ENCODE peak calls at places on chromosome 2, in seven cellular contexts. One of them, this sample, is unnamed.

GRCh38 chr2:64277101-64277849 is 133.1 kb upstream of the PELI1 start:
- DNase-seq in transverse colon: no peak
- DNase-seq in pancreas: no peak
- DNase-seq in endothelial cell of umbilical vein: no peak
- DNase-seq in fibroblast of lung: peak
- DNase-seq in tibial nerve: no peak
- DNase-seq in heart left ventricle: no peak
- DNase-seq in this sample: no peak

GRCh38 chr2:7012141-7012809 is 95.1 kb downstream of the RNF144A start:
- DNase-seq in tibial nerve: no peak
- DNase-seq in fibroblast of lung: peak
- DNase-seq in endothelial cell of umbilical vein: no peak
- DNase-seq in transverse colon: no peak
- DNase-seq in heart left ventricle: no peak
- DNase-seq in pancreas: no peak
- DNase-seq in this sample: no peak

GRCh38 chr2:151922845-151923666 is 94.8 kb upstream of the ARL5A start:
- DNase-seq in heart left ventricle: peak
- DNase-seq in transverse colon: peak
- DNase-seq in fibroblast of lung: no peak
- DNase-seq in pancreas: no peak
- DNase-seq in endothelial cell of umbilical vein: peak
- DNase-seq in tibial nerve: peak
- DNase-seq in this sample: peak

GRCh38 chr2:74744731-74745505 is 89.0 kb upstream of the HK2 start:
- DNase-seq in heart left ventricle: no peak
- DNase-seq in endothelial cell of umbilical vein: no peak
- DNase-seq in tibial nerve: no peak
- DNase-seq in transverse colon: no peak
- DNase-seq in pancreas: no peak
- DNase-seq in fibroblast of lung: no peak
- DNase-seq in this sample: no peak

GRCh38 chr2:232929303-232930123 is 59.4 kb downstream of the SNORC start:
- DNase-seq in transverse colon: no peak
- DNase-seq in heart left ventricle: no peak
- DNase-seq in fibroblast of lung: no peak
- DNase-seq in tibial nerve: no peak
- DNase-seq in pancreas: no peak
- DNase-seq in endothelial cell of umbilical vein: no peak
- DNase-seq in this sample: no peak

GRCh38 chr2:136319651-136320050 is 201.7 kb upstream of the CXCR4 start:
- DNase-seq in tibial nerve: no peak
- DNase-seq in heart left ventricle: no peak
- DNase-seq in fibroblast of lung: no peak
- DNase-seq in pancreas: no peak
- DNase-seq in transverse colon: no peak
- DNase-seq in endothelial cell of umbilical vein: no peak
- DNase-seq in this sample: no peak

GRCh38 chr2:44137048-44137447 is 31.6 kb upstream of the PPM1B start:
- DNase-seq in tibial nerve: no peak
- DNase-seq in pancreas: no peak
- DNase-seq in endothelial cell of umbilical vein: no peak
- DNase-seq in fibroblast of lung: no peak
- DNase-seq in transverse colon: no peak
- DNase-seq in heart left ventricle: no peak
- DNase-seq in this sample: no peak

GRCh38 chr2:16553222-16553621 is 112.4 kb downstream of the CYRIA start:
- DNase-seq in tibial nerve: peak
- DNase-seq in pancreas: no peak
- DNase-seq in endothelial cell of umbilical vein: peak
- DNase-seq in fibroblast of lung: peak
- DNase-seq in transverse colon: peak
- DNase-seq in heart left ventricle: no peak
- DNase-seq in this sample: peak

GRCh38 chr2:198017068-198017467 is 212.7 kb downstream of the PLCL1 start:
- DNase-seq in fibroblast of lung: no peak
- DNase-seq in pancreas: no peak
- DNase-seq in endothelial cell of umbilical vein: peak
- DNase-seq in heart left ventricle: no peak
- DNase-seq in tibial nerve: no peak
- DNase-seq in transverse colon: no peak
- DNase-seq in this sample: no peak
- H3K27ac ChIP-seq in fibroblast of lung: no peak
- H3K27ac ChIP-seq in pancreas: no peak
- H3K27ac ChIP-seq in endothelial cell of umbilical vein: no peak
- H3K27ac ChIP-seq in heart left ventricle: no peak
- H3K27ac ChIP-seq in tibial nerve: no peak
- H3K27ac ChIP-seq in transverse colon: no peak
- H3K27ac ChIP-seq in this sample: no peak

DNA sequence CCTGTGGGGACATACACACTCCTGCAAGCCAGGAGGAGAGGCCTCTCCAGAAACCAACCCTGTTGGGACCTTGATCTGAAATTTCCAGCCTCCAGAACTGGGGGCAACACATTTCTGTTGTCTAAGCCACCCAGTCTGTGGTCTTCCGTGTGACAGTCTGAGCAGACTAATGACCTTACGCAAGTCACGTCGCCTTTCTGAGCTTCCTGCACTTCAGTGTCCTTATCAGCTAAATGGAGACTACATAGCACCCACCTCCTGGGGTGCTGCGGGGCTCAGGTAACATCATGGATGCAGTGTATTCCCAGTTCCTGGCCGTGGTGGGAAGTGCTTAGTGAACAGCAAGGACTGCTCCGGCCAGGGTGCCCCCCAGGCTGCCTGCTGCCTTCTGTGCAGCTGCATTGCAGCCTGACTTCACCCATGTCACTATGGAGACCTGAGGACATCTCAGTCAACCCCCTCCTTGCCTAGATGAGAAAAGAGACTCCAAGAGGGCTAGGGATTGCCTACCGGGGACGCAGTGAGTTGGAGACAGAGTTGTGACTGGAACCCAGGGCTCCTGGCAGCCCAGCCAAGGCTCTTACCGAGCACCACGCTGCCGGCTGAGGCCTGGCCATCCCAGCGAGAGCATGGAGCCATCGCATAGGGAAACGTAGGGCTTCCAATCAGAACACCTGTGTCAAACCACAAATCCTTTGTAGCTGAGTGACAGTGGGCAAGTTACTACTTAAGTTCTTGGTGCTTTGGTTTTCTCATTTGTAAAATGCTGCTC is 61.3 kb upstream of the FZD5 start:
- DNase-seq in fibroblast of lung: no peak
- DNase-seq in tibial nerve: no peak
- DNase-seq in pancreas: no peak
- DNase-seq in heart left ventricle: no peak
- DNase-seq in endothelial cell of umbilical vein: no peak
- DNase-seq in transverse colon: no peak
- DNase-seq in this sample: no peak
- H3K27ac ChIP-seq in fibroblast of lung: no peak
- H3K27ac ChIP-seq in tibial nerve: no peak
- H3K27ac ChIP-seq in pancreas: no peak
- H3K27ac ChIP-seq in heart left ventricle: no peak
- H3K27ac ChIP-seq in endothelial cell of umbilical vein: no peak
- H3K27ac ChIP-seq in transverse colon: peak
- H3K27ac ChIP-seq in this sample: no peak

GRCh38 chr2:42961385-42961800 is 169.0 kb upstream of the HAAO start:
- DNase-seq in endothelial cell of umbilical vein: peak
- DNase-seq in transverse colon: no peak
- DNase-seq in fibroblast of lung: peak
- DNase-seq in pancreas: no peak
- DNase-seq in tibial nerve: peak
- DNase-seq in heart left ventricle: peak
- DNase-seq in this sample: no peak
- H3K27ac ChIP-seq in endothelial cell of umbilical vein: peak
- H3K27ac ChIP-seq in transverse colon: peak
- H3K27ac ChIP-seq in fibroblast of lung: peak
- H3K27ac ChIP-seq in pancreas: no peak
- H3K27ac ChIP-seq in tibial nerve: peak
- H3K27ac ChIP-seq in heart left ventricle: peak
- H3K27ac ChIP-seq in this sample: peak

GRCh38 chr2:207086136-207086535 is 79.6 kb downstream of the KLF7 start:
- DNase-seq in endothelial cell of umbilical vein: no peak
- DNase-seq in heart left ventricle: peak
- DNase-seq in transverse colon: no peak
- DNase-seq in fibroblast of lung: no peak
- DNase-seq in tibial nerve: no peak
- DNase-seq in pancreas: no peak
- DNase-seq in this sample: no peak
- H3K27ac ChIP-seq in endothelial cell of umbilical vein: no peak
- H3K27ac ChIP-seq in heart left ventricle: peak
- H3K27ac ChIP-seq in transverse colon: no peak
- H3K27ac ChIP-seq in fibroblast of lung: no peak
- H3K27ac ChIP-seq in tibial nerve: no peak
- H3K27ac ChIP-seq in pancreas: no peak
- H3K27ac ChIP-seq in this sample: no peak

DNA sequence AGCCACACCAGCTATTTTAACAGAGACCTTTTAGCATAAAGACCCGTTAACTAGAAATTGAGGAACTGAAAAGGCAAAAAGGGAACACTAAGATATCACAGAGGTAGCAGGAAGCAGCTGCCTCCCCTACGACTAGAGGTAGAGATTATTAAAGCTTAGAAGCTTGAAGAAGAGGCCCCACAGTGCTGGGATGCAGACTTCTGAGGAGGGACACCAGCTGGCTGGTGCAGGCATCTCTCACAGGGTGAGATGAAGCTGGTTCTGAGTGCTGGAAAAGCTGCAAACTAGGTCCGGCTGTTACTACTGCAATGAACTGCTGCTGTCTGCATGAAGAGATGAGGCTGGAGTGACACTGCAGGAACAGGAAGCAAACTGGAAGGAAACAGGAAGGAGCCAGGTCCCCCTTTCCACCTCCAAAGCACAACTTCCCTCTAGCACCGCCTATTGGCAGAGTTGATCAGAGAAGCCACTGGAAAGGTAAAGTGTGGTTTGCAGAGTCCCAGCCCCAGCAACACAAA is 61.2 kb upstream of the MRPS9 start:
- DNase-seq in fibroblast of lung: no peak
- DNase-seq in pancreas: no peak
- DNase-seq in heart left ventricle: no peak
- DNase-seq in tibial nerve: no peak
- DNase-seq in transverse colon: peak
- DNase-seq in endothelial cell of umbilical vein: no peak
- DNase-seq in this sample: no peak
- H3K27ac ChIP-seq in fibroblast of lung: no peak
- H3K27ac ChIP-seq in pancreas: no peak
- H3K27ac ChIP-seq in heart left ventricle: no peak
- H3K27ac ChIP-seq in tibial nerve: no peak
- H3K27ac ChIP-seq in transverse colon: no peak
- H3K27ac ChIP-seq in endothelial cell of umbilical vein: no peak
- H3K27ac ChIP-seq in this sample: no peak

DNA sequence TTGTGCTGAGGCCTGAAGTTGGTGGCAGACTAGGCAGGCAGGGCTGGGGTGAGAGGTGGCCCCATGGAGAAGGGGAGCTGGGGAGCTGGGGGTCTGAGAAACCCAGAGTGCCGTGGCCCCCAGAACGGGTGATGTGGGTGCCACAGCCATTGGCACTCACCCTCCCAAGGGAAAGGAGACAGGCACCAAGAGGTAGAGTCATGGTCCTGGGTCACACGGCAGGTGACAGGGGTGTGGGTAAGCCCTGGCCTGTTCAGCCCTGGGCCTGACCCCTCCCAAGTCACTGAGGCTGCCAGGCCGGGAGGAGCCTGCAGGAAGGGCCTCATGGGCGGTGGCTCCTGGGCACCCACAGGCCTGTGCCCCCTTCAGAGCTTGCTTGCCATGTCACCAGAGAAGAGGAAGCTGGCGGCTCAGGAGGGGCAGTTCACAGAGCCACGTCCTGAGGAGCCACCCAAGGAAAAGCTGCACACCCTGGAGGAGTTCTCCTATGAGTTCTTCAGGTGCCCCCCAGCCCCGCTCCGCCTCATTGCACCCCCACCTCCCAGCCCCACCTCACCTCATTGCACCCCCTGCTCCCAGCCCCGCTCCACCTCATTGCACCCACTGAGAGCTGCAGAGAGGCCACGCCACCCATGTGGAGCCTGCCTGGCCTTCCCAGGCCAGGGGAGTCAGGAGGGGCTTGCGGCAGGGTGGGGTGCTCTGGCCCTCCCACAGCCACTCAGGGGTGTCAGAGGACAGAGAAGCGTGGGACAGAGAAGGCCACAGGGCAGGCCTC is 15.4 kb upstream of the GPR17 start:
- DNase-seq in tibial nerve: no peak
- DNase-seq in endothelial cell of umbilical vein: no peak
- DNase-seq in fibroblast of lung: no peak
- DNase-seq in transverse colon: no peak
- DNase-seq in pancreas: no peak
- DNase-seq in heart left ventricle: peak
- DNase-seq in this sample: no peak
- H3K27ac ChIP-seq in tibial nerve: no peak
- H3K27ac ChIP-seq in endothelial cell of umbilical vein: no peak
- H3K27ac ChIP-seq in fibroblast of lung: no peak
- H3K27ac ChIP-seq in transverse colon: no peak
- H3K27ac ChIP-seq in pancreas: no peak
- H3K27ac ChIP-seq in heart left ventricle: peak
- H3K27ac ChIP-seq in this sample: no peak

GRCh38 chr2:149004836-149005235 is 33.7 kb upstream of the LYPD6B start:
- DNase-seq in tibial nerve: no peak
- DNase-seq in heart left ventricle: no peak
- DNase-seq in fibroblast of lung: peak
- DNase-seq in transverse colon: no peak
- DNase-seq in endothelial cell of umbilical vein: no peak
- DNase-seq in pancreas: no peak
- DNase-seq in this sample: no peak
- H3K27ac ChIP-seq in tibial nerve: no peak
- H3K27ac ChIP-seq in heart left ventricle: no peak
- H3K27ac ChIP-seq in fibroblast of lung: no peak
- H3K27ac ChIP-seq in transverse colon: no peak
- H3K27ac ChIP-seq in endothelial cell of umbilical vein: no peak
- H3K27ac ChIP-seq in pancreas: no peak
- H3K27ac ChIP-seq in this sample: peak

This sample was measured in adrenal gland.